ENCODE peak calls at places on chromosomes 5 and 9, in four cellular contexts. D, G, I and N are unnamed samples.

GRCh38 chr9:114169029-114169939 is 13.9 kb downstream of the COL27A1 start:
- DNase-seq in D (no peak), I (no peak), G (no peak), N (no peak)

GRCh38 chr5:103374473-103374963 is 116.0 kb downstream of the MACIR start:
- DNase-seq in G (no peak), I (no peak), D (no peak), N (no peak)

GRCh38 chr9:125190371-125190801 is 783 bp upstream of the PPP6C start:
- DNase-seq in G (no peak), D (no peak), I (no peak), N (no peak)

GRCh38 chr5:52334367-52334766 is 453.3 kb upstream of the ITGA1 start:
- DNase-seq in D (no peak), I (no peak), G (no peak), N (no peak)

GRCh38 chr9:72809586-72809985 is 143.3 kb downstream of the ALDH1A1 start:
- DNase-seq in I (no peak), G (no peak), D (no peak), N (no peak)

GRCh38 chr9:127446720-127447415 is 4.3 kb downstream of the RPL12 start:
- DNase-seq in I (no peak), G (no peak), D (no peak), N (no peak)

GRCh38 chr9:77128125-77128789 is 49.1 kb upstream of the VPS13A start:
- DNase-seq in D (peak; percentile 90), I (no peak), G (no peak), N (peak; percentile 94)

GRCh38 chr9:15553528-15553898 is 670 bp downstream of the CCDC171 start:
- DNase-seq in I (no peak), D (no peak), G (no peak), N (no peak)

GRCh38 chr9:81719972-81720371 is 30.6 kb upstream of the TLE1 start:
- DNase-seq in D (no peak), I (no peak), G (peak; percentile 25), N (no peak)

GRCh38 chr9:34884732-34885131 is 73.4 kb upstream of the PHF24 start:
- DNase-seq in G (no peak), D (no peak), I (peak; percentile 41), N (no peak)

GRCh38 chr5:57779383-57780223 is 297.0 kb upstream of the ACTBL2 start:
- DNase-seq in D (no peak), G (peak; percentile 49), I (no peak), N (peak; percentile 47)

GRCh38 chr5:69367697-69368279 is 1.5 kb downstream of the AK6 start:
- DNase-seq in G (no peak), I (no peak), D (no peak), N (no peak)

GRCh38 chr5:173915310-173916005 is 27.3 kb downstream of the CPEB4 start:
- DNase-seq in D (no peak), G (no peak), I (no peak), N (no peak)

DNA sequence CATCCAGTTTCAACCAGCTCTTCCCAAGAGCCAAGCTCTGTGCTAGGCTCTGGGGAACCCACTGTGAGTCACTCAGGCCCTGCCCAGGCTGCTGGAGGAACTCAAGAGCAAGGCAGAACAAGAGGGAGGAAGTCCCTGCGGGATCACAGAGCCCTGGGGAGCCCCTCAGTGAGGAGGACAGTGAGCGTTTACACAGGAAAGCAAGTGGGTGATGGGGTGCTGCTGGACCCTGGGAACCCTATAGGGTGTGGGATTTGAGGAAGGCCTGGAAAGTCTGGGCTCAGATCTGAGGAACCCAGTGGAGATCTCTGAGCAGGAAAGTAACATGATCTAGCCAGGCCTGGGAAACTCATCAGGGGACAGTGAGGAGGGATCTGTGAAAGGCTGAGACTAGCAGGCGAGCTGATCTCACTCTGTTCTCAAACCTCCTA is 70.1 kb downstream of the SHB start:
- DNase-seq in G (no peak), I (no peak), D (no peak), N (no peak)
- TF ChIP-seq SUZ12 in G (no peak), I (no peak), D (no peak), N (no peak)

GRCh38 chr5:134556994-134557393 is 31.5 kb downstream of the JADE2 start:
- DNase-seq in D (no peak), G (no peak), I (no peak), N (no peak)

GRCh38 chr5:134555889-134556311 is 30.4 kb downstream of the JADE2 start:
- DNase-seq in I (no peak), D (no peak), G (peak; percentile 9), N (no peak)

GRCh38 chr5:134553816-134554215 is 28.3 kb downstream of the JADE2 start:
- DNase-seq in I (no peak), G (no peak), D (no peak), N (no peak)

GRCh38 chr5:134554319-134555222 is 29.1 kb downstream of the JADE2 start:
- DNase-seq in G (no peak), D (no peak), I (peak; percentile 82), N (no peak)

GRCh38 chr5:134555223-134555790 is 29.8 kb downstream of the JADE2 start:
- DNase-seq in I (no peak), G (no peak), D (no peak), N (no peak)
- H3K4me1 ChIP-seq in I (peaks cover 48% of the 10 kb centered on the region), G (peaks cover 6% of the 10 kb centered on the region), D (peaks cover 3% of the 10 kb centered on the region), N (peaks cover 5% of the 10 kb centered on the region)

DNA sequence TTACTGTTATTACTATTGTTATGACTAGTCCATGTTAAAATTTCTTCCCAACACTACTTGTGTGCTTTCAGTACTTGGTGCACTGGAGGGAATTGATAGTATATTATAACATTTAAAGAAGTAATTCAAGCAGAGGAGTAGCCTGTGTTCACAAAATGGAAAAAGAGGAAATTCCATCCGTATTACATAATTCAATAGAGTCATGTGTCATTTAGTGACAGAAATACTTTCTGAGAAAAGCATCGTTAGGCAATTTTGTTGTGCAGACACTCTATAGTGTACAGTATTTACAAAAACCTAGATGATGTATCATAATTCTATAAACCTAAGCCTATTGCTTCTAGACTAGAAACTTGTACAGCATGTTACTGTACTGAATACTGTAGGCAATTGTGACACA is 78.3 kb upstream of the PCSK5 start:
- DNase-seq in I (no peak), G (no peak), D (no peak), N (no peak)
- H3K9me3 ChIP-seq in I (no peaks in the 10 kb centered on the region), G (peaks cover 42% of the 10 kb centered on the region), D (peaks cover 6% of the 10 kb centered on the region), N (no peaks in the 10 kb centered on the region)

GRCh38 chr5:41067714-41068113 is 3.4 kb downstream of the MROH2B start:
- DNase-seq in D (no peak), G (no peak), I (no peak), N (no peak)

GRCh38 chr5:41068169-41068568 is 3.0 kb downstream of the MROH2B start:
- DNase-seq in I (no peak), D (no peak), G (no peak), N (no peak)

GRCh38 chr5:41071242-41071641 is at the start of gene MROH2B:
- DNase-seq in D (no peak), G (no peak), I (no peak), N (no peak)

GRCh38 chr5:41065691-41066335 is 5.3 kb downstream of the MROH2B start:
- DNase-seq in I (no peak), D (no peak), G (no peak), N (no peak)
- TF ChIP-seq SUZ12 in I (no peak), D (no peak), G (no peak), N (no peak)

DNA sequence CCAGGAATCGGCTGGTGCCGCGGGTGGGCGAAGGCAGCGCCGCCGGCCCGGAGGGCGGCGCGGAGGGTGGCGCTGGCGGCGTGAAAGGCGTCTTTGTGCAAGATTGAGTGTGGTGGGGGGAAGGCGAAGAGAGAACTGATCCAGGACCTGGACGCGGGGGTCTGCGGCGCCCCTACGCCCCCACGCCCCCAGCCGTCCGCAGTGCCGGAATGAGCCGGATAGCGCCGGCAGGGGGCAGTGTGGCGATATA is 4.5 kb upstream of the RGMB start:
- DNase-seq in G (no peak), I (no peak), D (no peak), N (no peak)
- H3K4me1 ChIP-seq in G (peaks cover 24% of the 10 kb centered on the region), I (peaks cover 12% of the 10 kb centered on the region), D (peaks cover 7% of the 10 kb centered on the region), N (peaks cover 6% of the 10 kb centered on the region)

DNA sequence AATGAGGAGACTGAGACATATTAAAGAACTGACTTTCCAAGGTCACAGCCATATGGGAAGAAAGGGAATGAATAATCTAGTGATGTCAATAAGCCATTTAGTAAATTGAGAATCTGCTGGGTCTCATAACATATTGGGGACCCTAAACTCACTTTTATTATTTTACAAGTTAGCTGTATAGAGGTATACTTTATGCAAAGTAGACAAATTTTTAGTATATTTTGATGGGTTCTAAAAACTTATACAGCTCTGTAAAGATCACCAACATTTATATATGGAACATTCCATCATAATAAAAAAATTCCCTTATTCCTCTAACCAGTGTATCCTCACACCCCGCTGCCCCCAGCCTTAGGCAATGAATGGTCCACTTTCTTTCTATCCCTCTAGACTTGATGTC is 35.7 kb upstream of the ZNF510 start:
- DNase-seq in D (no peak), I (no peak), G (no peak), N (no peak)
- H3K9me3 ChIP-seq in D (peaks cover 54% of the 10 kb centered on the region), I (peaks cover 20% of the 10 kb centered on the region), G (peaks cover 93% of the 10 kb centered on the region), N (peaks cover 93% of the 10 kb centered on the region)

GRCh38 chr5:175493726-175494125 is 15.4 kb downstream of the SFXN1 start:
- DNase-seq in D (no peak), I (no peak), G (no peak), N (no peak)
- TF ChIP-seq SUZ12 in D (no peak), I (no peak), G (no peak), N (no peak)

DNA sequence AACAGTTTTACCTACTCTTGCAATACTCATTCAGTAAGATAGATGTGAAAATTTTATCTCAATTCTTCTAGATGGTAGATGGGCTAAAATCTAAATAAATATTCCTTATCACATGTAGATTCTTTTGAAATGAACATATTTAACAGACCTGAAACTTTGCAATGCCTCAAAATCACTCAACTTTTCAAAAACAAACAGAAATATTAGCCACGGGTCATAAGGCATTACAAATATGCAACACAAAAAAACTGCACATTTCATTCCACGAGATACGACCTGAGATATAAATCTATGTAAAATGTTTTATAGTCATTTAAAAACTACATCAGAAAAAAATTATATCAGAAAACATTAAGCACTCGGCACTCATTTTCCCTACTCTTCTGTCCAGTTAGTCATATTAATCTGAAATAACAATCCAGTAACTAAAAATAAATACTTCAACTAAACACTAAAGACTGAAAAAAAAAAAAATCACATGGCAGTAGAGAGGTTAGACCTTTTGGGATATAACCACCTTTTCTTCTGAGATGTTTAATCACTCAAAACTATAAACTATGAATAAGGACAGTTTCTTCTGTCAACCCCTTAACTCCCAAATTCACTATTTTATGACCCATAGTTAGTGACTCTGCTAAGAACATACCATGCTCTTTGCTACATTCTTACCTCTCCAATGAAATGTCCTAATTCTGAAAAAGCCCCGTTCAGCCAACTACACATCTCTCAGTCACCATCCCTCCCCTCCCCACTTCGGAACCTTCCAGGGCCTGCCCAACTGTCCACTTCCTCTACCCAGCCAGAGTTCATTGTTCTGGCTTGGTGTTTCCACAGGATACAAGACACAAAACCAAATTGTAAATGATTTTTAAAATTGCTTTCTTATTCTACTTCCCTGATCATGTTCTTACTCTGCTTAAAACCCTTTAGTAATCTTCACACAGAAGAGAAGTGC is 6.4 kb downstream of the HOMER1 start:
- DNase-seq in G (no peak), I (no peak), D (no peak), N (no peak)
- H3K4me1 ChIP-seq in G (peaks cover 70% of the 10 kb centered on the region), I (no peaks in the 10 kb centered on the region), D (peaks cover 6% of the 10 kb centered on the region), N (peaks cover 3% of the 10 kb centered on the region)

DNA sequence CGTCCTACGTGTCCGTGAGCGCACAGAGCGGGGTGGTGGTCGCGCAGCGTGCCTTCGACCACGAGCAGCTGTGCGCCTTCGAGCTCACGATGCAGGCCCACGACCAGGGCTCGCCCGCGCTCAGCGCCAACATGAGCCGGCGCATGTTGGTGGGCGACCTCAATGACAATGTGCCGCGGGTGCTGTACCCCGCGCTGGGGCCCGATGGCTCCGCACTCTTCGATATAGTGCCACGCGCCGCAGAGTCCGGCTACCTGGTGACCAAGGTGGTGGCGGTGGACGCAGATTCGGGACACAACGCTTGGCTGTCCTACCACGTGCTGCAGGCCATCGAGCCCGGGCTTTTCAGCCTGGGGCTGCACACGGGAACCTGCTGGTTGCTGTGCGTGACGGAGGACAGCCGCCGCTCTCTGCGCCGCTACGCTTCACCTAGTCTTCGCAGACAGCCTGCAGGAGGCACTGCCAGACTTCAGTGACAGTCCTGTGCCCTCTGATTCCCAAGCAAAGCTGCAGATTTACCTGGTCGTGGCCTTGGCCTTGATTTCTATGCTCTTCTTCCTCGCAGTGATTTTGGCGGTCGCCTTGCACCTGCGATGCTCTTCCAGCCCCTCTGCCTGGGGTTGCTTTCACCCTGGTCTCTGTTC is 2.4 kb upstream of the PCDHGA12 start:
- DNase-seq in G (no peak), D (no peak), I (no peak), N (no peak)
- H3K9me3 ChIP-seq in G (peaks cover 19% of the 10 kb centered on the region), D (peaks cover 42% of the 10 kb centered on the region), I (peaks cover 23% of the 10 kb centered on the region), N (peaks cover 39% of the 10 kb centered on the region)